ENCODE peak calls at places on chromosomes 2 and 18, in nine cellular contexts. One of them, this sample, is unnamed.

GRCh38 chr18:47969851-47970250 is 39.4 kb upstream of the SMAD2 start:
- DNase-seq in brain microvascular endothelial cell: peak
- DNase-seq in HFF-Myc: no peak
- DNase-seq in spleen: no peak
- DNase-seq in A549: no peak
- DNase-seq in thoracic aorta: no peak
- DNase-seq in NB4: peak
- DNase-seq in PC-9: no peak
- DNase-seq in progenitor cell of endocrine pancreas: no peak
- DNase-seq in this sample: no peak

GRCh38 chr2:44075536-44075935 is 79.7 kb upstream of the LRPPRC start:
- DNase-seq in brain microvascular endothelial cell: no peak
- DNase-seq in thoracic aorta: no peak
- DNase-seq in NB4: peak
- DNase-seq in A549: no peak
- DNase-seq in HFF-Myc: no peak
- DNase-seq in progenitor cell of endocrine pancreas: no peak
- DNase-seq in spleen: no peak
- DNase-seq in PC-9: no peak
- DNase-seq in this sample: no peak

GRCh38 chr2:28975671-28976070 is 5.4 kb upstream of the TOGARAM2 start:
- DNase-seq in spleen: no peak
- DNase-seq in brain microvascular endothelial cell: no peak
- DNase-seq in thoracic aorta: no peak
- DNase-seq in HFF-Myc: no peak
- DNase-seq in progenitor cell of endocrine pancreas: no peak
- DNase-seq in PC-9: no peak
- DNase-seq in A549: no peak
- DNase-seq in NB4: peak
- DNase-seq in this sample: no peak

GRCh38 chr2:217035967-217036366 is 176.1 kb upstream of the TNP1 start:
- DNase-seq in PC-9: no peak
- DNase-seq in progenitor cell of endocrine pancreas: no peak
- DNase-seq in A549: no peak
- DNase-seq in spleen: no peak
- DNase-seq in thoracic aorta: no peak
- DNase-seq in brain microvascular endothelial cell: no peak
- DNase-seq in NB4: no peak
- DNase-seq in HFF-Myc: no peak
- DNase-seq in this sample: peak

GRCh38 chr2:180705551-180705950 is 274.9 kb upstream of the UBE2E3 start:
- DNase-seq in HFF-Myc: no peak
- DNase-seq in A549: no peak
- DNase-seq in brain microvascular endothelial cell: no peak
- DNase-seq in progenitor cell of endocrine pancreas: no peak
- DNase-seq in thoracic aorta: no peak
- DNase-seq in NB4: no peak
- DNase-seq in spleen: no peak
- DNase-seq in PC-9: no peak
- DNase-seq in this sample: no peak

GRCh38 chr2:98900721-98901120 is 35.3 kb downstream of the CRACDL start:
- DNase-seq in brain microvascular endothelial cell: no peak
- DNase-seq in NB4: no peak
- DNase-seq in progenitor cell of endocrine pancreas: no peak
- DNase-seq in PC-9: no peak
- DNase-seq in spleen: no peak
- DNase-seq in thoracic aorta: no peak
- DNase-seq in HFF-Myc: no peak
- DNase-seq in A549: no peak
- DNase-seq in this sample: peak

GRCh38 chr2:238701066-238701906 is 146.6 kb upstream of the TWIST2 start:
- DNase-seq in HFF-Myc: no peak
- DNase-seq in progenitor cell of endocrine pancreas: no peak
- DNase-seq in brain microvascular endothelial cell: no peak
- DNase-seq in thoracic aorta: no peak
- DNase-seq in NB4: no peak
- DNase-seq in PC-9: no peak
- DNase-seq in spleen: no peak
- DNase-seq in A549: no peak
- DNase-seq in this sample: peak

GRCh38 chr2:29293830-29294438 is 178.7 kb downstream of the CLIP4 start:
- DNase-seq in spleen: no peak
- DNase-seq in A549: peak
- DNase-seq in PC-9: peak
- DNase-seq in brain microvascular endothelial cell: no peak
- DNase-seq in HFF-Myc: no peak
- DNase-seq in progenitor cell of endocrine pancreas: peak
- DNase-seq in thoracic aorta: no peak
- DNase-seq in NB4: peak
- DNase-seq in this sample: no peak

GRCh38 chr2:233489666-233490065 is 76.9 kb downstream of the USP40 start:
- DNase-seq in PC-9: no peak
- DNase-seq in brain microvascular endothelial cell: peak
- DNase-seq in NB4: no peak
- DNase-seq in spleen: no peak
- DNase-seq in HFF-Myc: no peak
- DNase-seq in A549: no peak
- DNase-seq in progenitor cell of endocrine pancreas: no peak
- DNase-seq in thoracic aorta: no peak
- DNase-seq in this sample: no peak

GRCh38 chr2:207772081-207772843 is 2.6 kb upstream of the FZD5 start:
- DNase-seq in progenitor cell of endocrine pancreas: no peak
- DNase-seq in A549: no peak
- DNase-seq in NB4: no peak
- DNase-seq in HFF-Myc: no peak
- DNase-seq in brain microvascular endothelial cell: no peak
- DNase-seq in spleen: no peak
- DNase-seq in thoracic aorta: no peak
- DNase-seq in PC-9: no peak
- DNase-seq in this sample: no peak

GRCh38 chr2:162220438-162220837 is 22.8 kb downstream of the FAP start:
- DNase-seq in PC-9: no peak
- DNase-seq in thoracic aorta: no peak
- DNase-seq in HFF-Myc: no peak
- DNase-seq in brain microvascular endothelial cell: no peak
- DNase-seq in spleen: no peak
- DNase-seq in A549: no peak
- DNase-seq in NB4: no peak
- DNase-seq in progenitor cell of endocrine pancreas: no peak
- DNase-seq in this sample: no peak

GRCh38 chr2:74043345-74044329 is 58.9 kb downstream of the TET3 start:
- DNase-seq in HFF-Myc: no peak
- DNase-seq in brain microvascular endothelial cell: no peak
- DNase-seq in thoracic aorta: no peak
- DNase-seq in NB4: no peak
- DNase-seq in spleen: no peak
- DNase-seq in PC-9: no peak
- DNase-seq in A549: no peak
- DNase-seq in progenitor cell of endocrine pancreas: no peak
- DNase-seq in this sample: peak

GRCh38 chr2:224774735-224775134 is 58.6 kb upstream of the CCDC195 start:
- DNase-seq in A549: no peak
- DNase-seq in progenitor cell of endocrine pancreas: no peak
- DNase-seq in spleen: no peak
- DNase-seq in NB4: no peak
- DNase-seq in brain microvascular endothelial cell: no peak
- DNase-seq in thoracic aorta: no peak
- DNase-seq in PC-9: no peak
- DNase-seq in HFF-Myc: no peak
- DNase-seq in this sample: no peak

GRCh38 chr2:157056200-157056676 is 201.3 kb upstream of the GALNT5 start:
- DNase-seq in HFF-Myc: peak
- DNase-seq in spleen: no peak
- DNase-seq in brain microvascular endothelial cell: peak
- DNase-seq in PC-9: no peak
- DNase-seq in thoracic aorta: no peak
- DNase-seq in NB4: no peak
- DNase-seq in A549: no peak
- DNase-seq in progenitor cell of endocrine pancreas: no peak
- DNase-seq in this sample: no peak

GRCh38 chr18:51133580-51134160 is 63.8 kb downstream of the MEX3C start:
- DNase-seq in NB4: no peak
- DNase-seq in brain microvascular endothelial cell: no peak
- DNase-seq in HFF-Myc: no peak
- DNase-seq in A549: no peak
- DNase-seq in spleen: no peak
- DNase-seq in PC-9: no peak
- DNase-seq in thoracic aorta: no peak
- DNase-seq in progenitor cell of endocrine pancreas: no peak
- DNase-seq in this sample: peak

GRCh38 chr2:119421304-119421703 is 10.3 kb upstream of the TMEM37 start:
- DNase-seq in spleen: no peak
- DNase-seq in progenitor cell of endocrine pancreas: no peak
- DNase-seq in A549: no peak
- DNase-seq in HFF-Myc: no peak
- DNase-seq in brain microvascular endothelial cell: no peak
- DNase-seq in PC-9: no peak
- DNase-seq in NB4: no peak
- DNase-seq in thoracic aorta: no peak
- DNase-seq in this sample: no peak

GRCh38 chr18:63457987-63458386 is 18.8 kb upstream of the SERPINB5 start:
- DNase-seq in HFF-Myc: no peak
- DNase-seq in A549: no peak
- DNase-seq in brain microvascular endothelial cell: no peak
- DNase-seq in thoracic aorta: no peak
- DNase-seq in progenitor cell of endocrine pancreas: no peak
- DNase-seq in NB4: no peak
- DNase-seq in spleen: no peak
- DNase-seq in PC-9: no peak
- DNase-seq in this sample: no peak

GRCh38 chr18:52337286-52337685 is 2.7 kb upstream of the DCC start:
- DNase-seq in spleen: no peak
- DNase-seq in HFF-Myc: no peak
- DNase-seq in progenitor cell of endocrine pancreas: no peak
- DNase-seq in brain microvascular endothelial cell: peak
- DNase-seq in NB4: no peak
- DNase-seq in A549: no peak
- DNase-seq in thoracic aorta: no peak
- DNase-seq in PC-9: no peak
- DNase-seq in this sample: no peak

GRCh38 chr18:52340466-52341378 is 725 bp downstream of the DCC start:
- DNase-seq in spleen: no peak
- DNase-seq in NB4: no peak
- DNase-seq in HFF-Myc: no peak
- DNase-seq in progenitor cell of endocrine pancreas: no peak
- DNase-seq in PC-9: no peak
- DNase-seq in brain microvascular endothelial cell: no peak
- DNase-seq in thoracic aorta: no peak
- DNase-seq in A549: no peak
- DNase-seq in this sample: no peak

GRCh38 chr18:52343138-52343537 is 3.1 kb downstream of the DCC start:
- DNase-seq in progenitor cell of endocrine pancreas: no peak
- DNase-seq in thoracic aorta: no peak
- DNase-seq in spleen: no peak
- DNase-seq in HFF-Myc: no peak
- DNase-seq in A549: no peak
- DNase-seq in NB4: no peak
- DNase-seq in brain microvascular endothelial cell: no peak
- DNase-seq in PC-9: no peak
- DNase-seq in this sample: no peak

GRCh38 chr18:52341617-52342381 is 1.8 kb downstream of the DCC start:
- DNase-seq in NB4: no peak
- DNase-seq in PC-9: no peak
- DNase-seq in HFF-Myc: no peak
- DNase-seq in A549: no peak
- DNase-seq in spleen: no peak
- DNase-seq in progenitor cell of endocrine pancreas: peak
- DNase-seq in thoracic aorta: no peak
- DNase-seq in brain microvascular endothelial cell: no peak
- DNase-seq in this sample: no peak

GRCh38 chr18:52339891-52340371 is at the start of gene DCC:
- DNase-seq in NB4: peak
- DNase-seq in thoracic aorta: no peak
- DNase-seq in HFF-Myc: no peak
- DNase-seq in PC-9: peak
- DNase-seq in progenitor cell of endocrine pancreas: peak
- DNase-seq in spleen: no peak
- DNase-seq in brain microvascular endothelial cell: peak
- DNase-seq in A549: peak
- DNase-seq in this sample: no peak
- TF ChIP-seq CTCF in NB4: no peak
- TF ChIP-seq CTCF in thoracic aorta: peak
- TF ChIP-seq CTCF in HFF-Myc: no peak
- TF ChIP-seq CTCF in PC-9: peak
- TF ChIP-seq CTCF in progenitor cell of endocrine pancreas: peak
- TF ChIP-seq CTCF in spleen: no peak
- TF ChIP-seq CTCF in brain microvascular endothelial cell: peak
- TF ChIP-seq CTCF in A549: peak
- TF ChIP-seq CTCF in this sample: peak

GRCh38 chr18:25979358-25979727 is 111.1 kb downstream of the SS18 start:
- DNase-seq in HFF-Myc: no peak
- DNase-seq in brain microvascular endothelial cell: no peak
- DNase-seq in progenitor cell of endocrine pancreas: no peak
- DNase-seq in spleen: no peak
- DNase-seq in PC-9: no peak
- DNase-seq in NB4: no peak
- DNase-seq in thoracic aorta: no peak
- DNase-seq in A549: no peak
- DNase-seq in this sample: no peak

GRCh38 chr18:25974630-25975077 is 115.8 kb downstream of the SS18 start:
- DNase-seq in A549: no peak
- DNase-seq in HFF-Myc: no peak
- DNase-seq in NB4: peak
- DNase-seq in spleen: no peak
- DNase-seq in PC-9: no peak
- DNase-seq in brain microvascular endothelial cell: no peak
- DNase-seq in progenitor cell of endocrine pancreas: no peak
- DNase-seq in thoracic aorta: no peak
- DNase-seq in this sample: no peak
- TF ChIP-seq CTCF in A549: no peak
- TF ChIP-seq CTCF in HFF-Myc: no peak
- TF ChIP-seq CTCF in NB4: no peak
- TF ChIP-seq CTCF in spleen: no peak
- TF ChIP-seq CTCF in PC-9: no peak
- TF ChIP-seq CTCF in brain microvascular endothelial cell: no peak
- TF ChIP-seq CTCF in progenitor cell of endocrine pancreas: no peak
- TF ChIP-seq CTCF in thoracic aorta: no peak
- TF ChIP-seq CTCF in this sample: no peak

GRCh38 chr18:66764225-66764624 is 160.3 kb upstream of the CDH19 start:
- DNase-seq in brain microvascular endothelial cell: no peak
- DNase-seq in spleen: no peak
- DNase-seq in progenitor cell of endocrine pancreas: no peak
- DNase-seq in A549: no peak
- DNase-seq in NB4: no peak
- DNase-seq in PC-9: no peak
- DNase-seq in HFF-Myc: no peak
- DNase-seq in thoracic aorta: no peak
- DNase-seq in this sample: no peak
- TF ChIP-seq CTCF in brain microvascular endothelial cell: no peak
- TF ChIP-seq CTCF in spleen: no peak
- TF ChIP-seq CTCF in progenitor cell of endocrine pancreas: no peak
- TF ChIP-seq CTCF in A549: no peak
- TF ChIP-seq CTCF in NB4: no peak
- TF ChIP-seq CTCF in PC-9: no peak
- TF ChIP-seq CTCF in HFF-Myc: no peak
- TF ChIP-seq CTCF in thoracic aorta: no peak
- TF ChIP-seq CTCF in this sample: no peak

GRCh38 chr2:236517463-236518077 is 52.1 kb upstream of the ACKR3 start:
- DNase-seq in A549: no peak
- DNase-seq in PC-9: no peak
- DNase-seq in progenitor cell of endocrine pancreas: no peak
- DNase-seq in thoracic aorta: no peak
- DNase-seq in brain microvascular endothelial cell: no peak
- DNase-seq in spleen: no peak
- DNase-seq in NB4: no peak
- DNase-seq in HFF-Myc: no peak
- DNase-seq in this sample: no peak
- TF ChIP-seq CTCF in A549: no peak
- TF ChIP-seq CTCF in PC-9: no peak
- TF ChIP-seq CTCF in progenitor cell of endocrine pancreas: no peak
- TF ChIP-seq CTCF in thoracic aorta: no peak
- TF ChIP-seq CTCF in brain microvascular endothelial cell: no peak
- TF ChIP-seq CTCF in spleen: no peak
- TF ChIP-seq CTCF in NB4: no peak
- TF ChIP-seq CTCF in HFF-Myc: no peak
- TF ChIP-seq CTCF in this sample: no peak